ENCODE peak calls at places on chromosomes 6 and 20, in seven cellular contexts. K, S, V, Q, X, R and B are unnamed samples.

GRCh38 chr6:1670711-1671462 is 61.2 kb downstream of the FOXC1 start:
- DNase-seq in Q (no peak), R (peak), V (peak), S (no peak), K (peak), X (no peak), B (no peak)

GRCh38 chr6:107690864-107691661 is 133.1 kb downstream of the SCML4 start:
- DNase-seq in X (no peak), K (peak), R (peak), Q (no peak), S (no peak), V (peak), B (no peak)

GRCh38 chr6:36914227-36914794 is 28.6 kb downstream of the C6orf89 start:
- DNase-seq in S (peak), X (peak), Q (peak), V (no peak), K (peak), R (peak), B (no peak)

GRCh38 chr6:100096356-100096755 is 102.3 kb upstream of the MCHR2 start:
- DNase-seq in Q (no peak), S (no peak), V (no peak), K (no peak), R (no peak), X (no peak), B (no peak)

GRCh38 chr6:15036690-15037245 is 209.1 kb upstream of the JARID2 start:
- DNase-seq in V (no peak), X (no peak), R (no peak), K (no peak), S (peak), Q (no peak), B (no peak)

GRCh38 chr20:34720266-34720665 is 16.1 kb downstream of the TP53INP2 start:
- DNase-seq in V (no peak), S (no peak), Q (no peak), X (no peak), K (peak), R (peak), B (no peak)

GRCh38 chr20:63178889-63179751 is 36.8 kb downstream of the YTHDF1 start:
- DNase-seq in V (peak), X (peak), R (peak), K (no peak), Q (no peak), S (peak), B (peak)

GRCh38 chr6:166025149-166025898 is 142.3 kb downstream of the TBXT start:
- DNase-seq in Q (no peak), R (peak), X (no peak), V (peak), K (peak), S (no peak), B (no peak)

GRCh38 chr6:69846312-69846711 is 20.0 kb upstream of the COL19A1 start:
- DNase-seq in S (no peak), R (no peak), K (no peak), V (no peak), Q (no peak), X (no peak), B (no peak)

GRCh38 chr6:111614833-111615582 is 9.3 kb upstream of the TRAF3IP2 start:
- DNase-seq in X (no peak), S (peak), R (no peak), V (no peak), Q (peak), K (no peak), B (peak)

GRCh38 chr6:14673201-14673600 is 555.6 kb downstream of the CD83 start:
- DNase-seq in V (peak), X (peak), S (no peak), Q (no peak), K (peak), R (peak), B (no peak)

GRCh38 chr6:44342052-44342451 is 398 bp upstream of the SPATS1 start:
- DNase-seq in X (no peak), K (no peak), Q (no peak), R (no peak), V (no peak), S (no peak), B (no peak)

GRCh38 chr6:25883991-25884390 is 9.9 kb upstream of the SLC17A3 start:
- DNase-seq in R (peak), Q (no peak), X (no peak), S (peak), V (peak), K (peak), B (no peak)

GRCh38 chr6:135922746-135923145 is 71.2 kb downstream of the PDE7B start:
- DNase-seq in Q (no peak), R (peak), V (no peak), X (peak), S (peak), K (peak), B (no peak)

GRCh38 chr6:136959471-136959891 is 37.4 kb downstream of the SLC35D3 start:
- DNase-seq in X (no peak), V (no peak), S (peak), R (no peak), K (no peak), Q (no peak), B (no peak)

GRCh38 chr6:108127826-108128225 is 38.0 kb upstream of the NR2E1 start:
- DNase-seq in V (no peak), K (no peak), Q (no peak), S (peak), X (peak), R (no peak), B (no peak)

GRCh38 chr6:46638650-46639049 is 14.0 kb downstream of the CYP39A1 start:
- DNase-seq in K (no peak), R (no peak), X (peak), S (no peak), Q (no peak), V (no peak), B (no peak)

GRCh38 chr6:142373268-142374089 is 71.7 kb downstream of the ADGRG6 start:
- DNase-seq in R (peak), K (no peak), S (no peak), X (peak), V (no peak), Q (no peak), B (no peak)

GRCh38 chr20:19423097-19423891 is 210.9 kb downstream of the SLC24A3 start:
- DNase-seq in X (no peak), K (no peak), S (no peak), V (no peak), R (no peak), Q (no peak), B (no peak)

GRCh38 chr6:169700296-169700695 is 1.5 kb downstream of the WDR27 start:
- DNase-seq in X (no peak), K (peak), Q (peak), V (no peak), S (peak), R (peak), B (peak)

GRCh38 chr6:91267246-91267645 is 680.4 kb upstream of the MAP3K7 start:
- DNase-seq in R (no peak), K (peak), V (no peak), X (no peak), Q (no peak), S (no peak), B (no peak)

GRCh38 chr20:22004946-22005345 is 299.5 kb downstream of the PAX1 start:
- DNase-seq in V (no peak), X (no peak), Q (no peak), S (no peak), R (no peak), K (no peak), B (no peak)

GRCh38 chr6:64415936-64416335 is 780.3 kb downstream of the PHF3 start:
- DNase-seq in R (no peak), X (no peak), V (no peak), Q (no peak), K (no peak), S (no peak), B (no peak)

GRCh38 chr6:44247338-44248302 is 719 bp downstream of the HSP90AB1 start:
- DNase-seq in X (peak), Q (peak), S (peak), K (peak), R (peak), V (peak), B (peak)

GRCh38 chr6:22667855-22668254 is 98.5 kb downstream of the HDGFL1 start:
- DNase-seq in S (no peak), V (no peak), R (no peak), X (no peak), Q (no peak), K (no peak), B (no peak)

GRCh38 chr20:32672982-32673727 is 586 bp downstream of the C20orf203 start:
- DNase-seq in V (peak), S (no peak), R (no peak), X (no peak), K (no peak), Q (no peak), B (peak)

GRCh38 chr6:112690497-112691202 is 343.5 kb downstream of the RFPL4B start:
- DNase-seq in V (peak), Q (no peak), R (peak), S (no peak), X (peak), K (peak), B (no peak)

GRCh38 chr20:44089987-44090674 is 96.9 kb downstream of the JPH2 start:
- DNase-seq in V (no peak), Q (peak), R (peak), K (peak), X (peak), S (peak), B (peak)

GRCh38 chr6:149026530-149026942 is 279.7 kb downstream of the UST start:
- DNase-seq in V (no peak), K (peak), X (peak), R (peak), S (peak), Q (peak), B (peak)

GRCh38 chr6:113690255-113690956 is 166.7 kb upstream of the MARCKS start:
- DNase-seq in V (peak), S (no peak), K (peak), Q (peak), X (peak), R (peak), B (no peak)

GRCh38 chr6:146905313-146905712 is 298.9 kb upstream of the STXBP5 start:
- DNase-seq in S (no peak), R (peak), Q (peak), K (peak), V (no peak), X (peak), B (no peak)

GRCh38 chr6:80434951-80435350 is 328.5 kb downstream of the BCKDHB start:
- DNase-seq in R (no peak), V (peak), K (no peak), X (no peak), Q (no peak), S (no peak), B (no peak)

DNA sequence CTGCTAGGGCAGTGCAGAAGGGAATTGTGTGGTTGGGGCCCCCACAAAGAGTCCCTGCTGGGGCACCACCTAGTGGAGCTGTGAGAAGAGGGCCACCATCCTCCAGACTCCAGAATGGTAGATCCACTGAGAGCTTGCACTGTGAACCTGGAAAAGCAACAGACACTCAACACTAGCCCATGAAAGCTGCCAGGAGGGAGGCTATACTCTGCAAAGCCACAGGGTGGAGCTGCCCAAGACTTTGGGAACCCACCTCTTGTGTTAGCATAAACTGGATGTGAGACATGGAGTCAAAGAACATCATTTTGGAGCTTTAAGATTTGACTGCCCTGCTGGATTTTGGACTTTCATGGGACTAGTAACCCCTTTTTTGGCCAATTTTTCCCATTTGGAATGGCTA is 328.4 kb upstream of the KHDRBS2 start:
- DNase-seq in S (no peak), R (no peak), K (no peak), X (no peak), Q (no peak), V (no peak), B (peak)
- H3K4me3 ChIP-seq in S (no peak), R (no peak), K (no peak), X (no peak), Q (no peak), V (no peak), B (no peak)

GRCh38 chr6:40735126-40735920 is 148.2 kb upstream of the LRFN2 start:
- DNase-seq in R (no peak), S (no peak), K (no peak), X (no peak), V (no peak), Q (no peak), B (no peak)
- H2AFZ ChIP-seq in R (no peak), S (no peak), K (no peak), X (no peak), V (no peak), Q (no peak), B (no peak)

GRCh38 chr6:125793280-125793679 is 2.5 kb downstream of the NCOA7 start:
- DNase-seq in S (no peak), V (no peak), Q (peak), K (no peak), R (no peak), X (no peak), B (peak)
- H3K4me3 ChIP-seq in S (no peak), V (peak), Q (peak), K (no peak), R (no peak), X (no peak), B (peak)

GRCh38 chr20:3158968-3159431 is 665 bp downstream of the FASTKD5 start:
- DNase-seq in Q (no peak), X (no peak), V (peak), R (peak), S (no peak), K (peak), B (peak)
- H2AFZ ChIP-seq in Q (no peak), X (peak), V (peak), R (peak), S (peak), K (no peak), B (no peak)

GRCh38 chr6:128844598-128844997 is 38.3 kb upstream of the LAMA2 start:
- DNase-seq in V (no peak), R (no peak), Q (no peak), X (no peak), S (no peak), K (no peak), B (no peak)

GRCh38 chr6:128847481-128848168 is 35.3 kb upstream of the LAMA2 start:
- DNase-seq in V (no peak), Q (no peak), S (no peak), K (no peak), X (no peak), R (no peak), B (no peak)

DNA sequence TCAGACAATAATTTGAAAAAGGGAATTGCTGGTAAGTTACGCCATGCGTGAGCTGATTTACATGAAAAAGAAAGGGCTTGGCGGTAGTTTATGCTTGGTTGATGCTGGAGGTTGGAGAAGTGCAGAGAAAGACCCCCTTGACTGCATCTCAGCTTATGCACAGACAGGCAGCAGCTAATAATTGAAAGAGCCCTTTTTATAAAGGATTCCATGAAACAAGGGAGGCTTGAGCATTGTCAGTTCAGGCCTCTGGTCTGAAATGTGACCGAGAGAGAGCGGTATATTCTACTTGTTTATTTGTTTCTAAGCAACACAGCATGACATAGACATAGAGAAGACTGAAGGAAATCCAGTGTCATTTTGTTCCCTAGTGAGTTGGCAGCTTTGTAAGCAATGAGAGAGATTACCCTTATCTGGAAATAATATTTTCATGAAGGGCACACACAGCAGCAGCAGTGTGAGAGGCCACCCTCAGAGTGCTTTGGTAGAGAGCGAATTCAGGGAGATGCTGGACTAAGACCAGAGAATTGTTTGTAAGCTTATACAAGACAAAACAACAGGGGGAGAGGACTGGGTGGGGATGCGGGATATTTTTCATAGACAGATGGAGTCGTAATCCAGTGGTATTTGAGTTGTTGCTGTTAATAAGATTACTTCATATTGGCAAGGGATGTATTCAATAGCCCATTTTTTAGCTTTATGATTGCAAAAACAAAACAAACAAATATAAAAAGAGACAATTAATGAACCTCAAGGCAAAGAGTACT is 34.6 kb upstream of the LAMA2 start:
- DNase-seq in R (no peak), X (no peak), K (no peak), V (no peak), Q (no peak), S (peak), B (no peak)
- H3K4me3 ChIP-seq in R (no peak), X (no peak), K (no peak), V (no peak), Q (no peak), S (no peak), B (no peak)

DNA sequence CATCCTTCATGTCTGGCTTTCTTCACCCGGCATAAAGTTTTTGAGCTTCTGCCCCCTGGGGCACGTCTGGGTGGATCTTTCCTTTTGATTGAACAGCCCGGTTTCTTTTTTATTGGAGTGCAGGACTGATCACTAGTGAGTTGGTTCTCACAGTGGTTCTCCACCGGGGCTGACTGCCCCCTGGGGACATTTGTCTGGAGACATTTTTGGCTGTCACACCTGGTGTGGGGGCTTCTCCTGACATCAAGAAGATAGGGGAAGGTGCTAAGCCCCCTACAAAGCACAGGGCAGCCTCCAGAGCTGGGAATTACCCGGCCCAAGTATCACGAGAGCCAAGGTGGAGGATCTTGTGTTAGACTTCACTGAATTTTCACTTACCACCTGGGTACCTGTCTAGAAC is 25.7 kb upstream of the IRF4 start:
- DNase-seq in K (no peak), R (no peak), X (no peak), Q (no peak), V (no peak), S (no peak), B (no peak)
- H2AFZ ChIP-seq in K (no peak), R (no peak), X (no peak), Q (no peak), V (no peak), S (no peak), B (no peak)

GRCh38 chr6:24357336-24358218 is at the start of gene DCDC2:
- DNase-seq in X (no peak), V (no peak), S (no peak), R (no peak), K (peak), Q (no peak), B (no peak)
- H3K4me3 ChIP-seq in X (no peak), V (peak), S (no peak), R (peak), K (no peak), Q (no peak), B (no peak)

GRCh38 chr20:58228484-58229197 is at the start of gene ANKRD60:
- DNase-seq in R (peak), X (no peak), S (peak), K (peak), Q (peak), V (peak), B (no peak)
- H2AFZ ChIP-seq in R (peak), X (no peak), S (peak), K (no peak), Q (peak), V (no peak), B (no peak)

DNA sequence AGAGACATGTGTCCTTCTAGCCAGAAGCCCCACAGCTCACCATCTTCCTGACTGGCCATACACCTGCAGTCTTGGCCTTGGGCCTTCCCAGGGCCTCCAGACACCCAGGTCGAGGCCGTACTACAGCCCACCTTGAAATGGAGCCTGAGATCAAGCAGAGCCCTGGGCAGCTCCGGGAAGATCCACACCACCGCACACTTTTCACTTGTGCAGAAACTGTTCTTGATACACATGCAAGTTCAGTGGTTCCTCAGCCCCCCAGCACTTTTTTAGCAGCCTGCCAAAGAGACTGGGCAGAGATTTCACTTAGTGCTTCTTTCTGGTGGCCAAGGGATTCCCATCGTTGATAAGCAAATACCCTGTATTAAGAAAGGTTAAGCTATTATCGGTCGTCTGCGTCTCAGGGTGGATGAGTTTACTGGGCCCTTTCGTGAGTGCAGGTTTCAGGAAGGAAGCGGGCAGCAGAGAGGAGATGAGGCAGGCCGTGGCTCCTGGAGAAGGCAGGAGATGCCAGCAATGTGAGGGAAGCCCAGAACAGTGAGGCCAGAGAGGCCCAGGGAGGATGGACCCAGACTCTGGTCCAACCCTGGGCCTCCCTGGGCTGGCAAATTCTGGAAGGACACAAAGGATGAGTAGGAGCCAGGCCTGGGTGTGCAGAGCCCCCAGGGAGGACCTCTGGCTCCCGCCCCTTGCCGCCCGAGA is 11.3 kb downstream of the TFEB start:
- DNase-seq in V (no peak), Q (no peak), R (no peak), S (peak), K (no peak), X (no peak), B (peak)
- H3K4me3 ChIP-seq in V (peak), Q (no peak), R (no peak), S (no peak), K (no peak), X (no peak), B (peak)

GRCh38 chr6:159098636-159099106 is 53.9 kb upstream of the TAGAP start:
- DNase-seq in X (no peak), V (no peak), Q (no peak), S (no peak), R (no peak), K (no peak), B (no peak)
- H2AFZ ChIP-seq in X (no peak), V (no peak), Q (no peak), S (no peak), R (no peak), K (no peak), B (peak)